ENCODE peak calls at places on chromosomes 12 and 14, in five cellular contexts. One of them, this sample, is unnamed.

GRCh38 chr12:131832393-131833231 is 4.4 kb downstream of the MMP17 start:
- DNase-seq in posterior vena cava: peak
- DNase-seq in stimulated activated CD4-positive, alpha-beta T cell treated with anti-CD3 and anti-CD28 coated beads, TNF-alpha, amount 100 ng/mL, for 4 hours: no peak
- DNase-seq in neural crest cell: no peak
- DNase-seq in Right ventricle myocardium superior: peak
- DNase-seq in this sample: no peak

GRCh38 chr14:70721542-70721941 is 79.8 kb downstream of the TTC9 start:
- DNase-seq in posterior vena cava: no peak
- DNase-seq in stimulated activated CD4-positive, alpha-beta T cell treated with anti-CD3 and anti-CD28 coated beads, TNF-alpha, amount 100 ng/mL, for 4 hours: no peak
- DNase-seq in neural crest cell: no peak
- DNase-seq in Right ventricle myocardium superior: no peak
- DNase-seq in this sample: no peak

GRCh38 chr14:91264151-91265150 is 19.9 kb upstream of the GPR68 start:
- DNase-seq in posterior vena cava: no peak
- DNase-seq in stimulated activated CD4-positive, alpha-beta T cell treated with anti-CD3 and anti-CD28 coated beads, TNF-alpha, amount 100 ng/mL, for 4 hours: no peak
- DNase-seq in neural crest cell: no peak
- DNase-seq in Right ventricle myocardium superior: peak
- DNase-seq in this sample: no peak

GRCh38 chr14:21734457-21735074 is 60.9 kb upstream of the OR4E1 start:
- DNase-seq in posterior vena cava: no peak
- DNase-seq in stimulated activated CD4-positive, alpha-beta T cell treated with anti-CD3 and anti-CD28 coated beads, TNF-alpha, amount 100 ng/mL, for 4 hours: no peak
- DNase-seq in neural crest cell: peak
- DNase-seq in Right ventricle myocardium superior: no peak
- DNase-seq in this sample: no peak

GRCh38 chr14:75880512-75880911 is 101.3 kb downstream of the TGFB3 start:
- DNase-seq in posterior vena cava: no peak
- DNase-seq in stimulated activated CD4-positive, alpha-beta T cell treated with anti-CD3 and anti-CD28 coated beads, TNF-alpha, amount 100 ng/mL, for 4 hours: no peak
- DNase-seq in neural crest cell: no peak
- DNase-seq in Right ventricle myocardium superior: no peak
- DNase-seq in this sample: no peak

GRCh38 chr14:23650506-23650905 is 14.3 kb downstream of the DHRS2 start:
- DNase-seq in posterior vena cava: no peak
- DNase-seq in stimulated activated CD4-positive, alpha-beta T cell treated with anti-CD3 and anti-CD28 coated beads, TNF-alpha, amount 100 ng/mL, for 4 hours: no peak
- DNase-seq in neural crest cell: no peak
- DNase-seq in Right ventricle myocardium superior: no peak
- DNase-seq in this sample: no peak

GRCh38 chr12:65822732-65823480 is 1.4 kb upstream of the HMGA2 start:
- DNase-seq in posterior vena cava: no peak
- DNase-seq in stimulated activated CD4-positive, alpha-beta T cell treated with anti-CD3 and anti-CD28 coated beads, TNF-alpha, amount 100 ng/mL, for 4 hours: no peak
- DNase-seq in neural crest cell: peak
- DNase-seq in Right ventricle myocardium superior: peak
- DNase-seq in this sample: no peak

GRCh38 chr12:110352401-110352800 is 51.1 kb downstream of the ANAPC7 start:
- DNase-seq in posterior vena cava: no peak
- DNase-seq in stimulated activated CD4-positive, alpha-beta T cell treated with anti-CD3 and anti-CD28 coated beads, TNF-alpha, amount 100 ng/mL, for 4 hours: no peak
- DNase-seq in neural crest cell: no peak
- DNase-seq in Right ventricle myocardium superior: no peak
- DNase-seq in this sample: no peak

GRCh38 chr12:124730455-124730932 is 133.2 kb downstream of the SCARB1 start:
- DNase-seq in posterior vena cava: no peak
- DNase-seq in stimulated activated CD4-positive, alpha-beta T cell treated with anti-CD3 and anti-CD28 coated beads, TNF-alpha, amount 100 ng/mL, for 4 hours: no peak
- DNase-seq in neural crest cell: no peak
- DNase-seq in Right ventricle myocardium superior: peak
- DNase-seq in this sample: peak

GRCh38 chr14:101495827-101496778 is 65.2 kb upstream of the DIO3 start:
- DNase-seq in posterior vena cava: peak
- DNase-seq in stimulated activated CD4-positive, alpha-beta T cell treated with anti-CD3 and anti-CD28 coated beads, TNF-alpha, amount 100 ng/mL, for 4 hours: no peak
- DNase-seq in neural crest cell: no peak
- DNase-seq in Right ventricle myocardium superior: no peak
- DNase-seq in this sample: peak

This sample was measured in heart left ventricle.